ENCODE peak calls at places on chromosomes 7 and 10, in seven cellular contexts. T, K, N, M, R, O and L are unnamed samples.

GRCh38 chr10:59894114-59894513 is 12.2 kb downstream of the CCDC6 start:
- DNase-seq in T (no peak), K (peak), N (peak), M (peak), R (no peak), O (peak), L (no peak)

GRCh38 chr7:80833289-80834104 is 85.4 kb downstream of the SEMA3C start:
- DNase-seq in T (no peak), K (no peak), N (no peak), M (no peak), R (no peak), O (no peak), L (no peak)

GRCh38 chr10:88372881-88373592 is 210.1 kb downstream of the RNLS start:
- DNase-seq in T (no peak), K (no peak), N (no peak), M (no peak), R (no peak), O (no peak), L (no peak)

GRCh38 chr10:55370021-55370420 is 569.0 kb upstream of the PCDH15 start:
- DNase-seq in T (peak), K (no peak), N (peak), M (no peak), R (no peak), O (no peak), L (no peak)

GRCh38 chr7:55187701-55188491 is 169.1 kb downstream of the EGFR start:
- DNase-seq in T (no peak), K (peak), N (no peak), M (peak), R (no peak), O (peak), L (no peak)

GRCh38 chr7:3301472-3301778 is 373 bp downstream of the SDK1 start:
- DNase-seq in T (no peak), K (no peak), N (no peak), M (no peak), R (no peak), O (no peak), L (peak)

GRCh38 chr10:118397391-118397790 is 55.3 kb upstream of the FAM204A start:
- DNase-seq in T (no peak), K (no peak), N (no peak), M (no peak), R (no peak), O (no peak), L (no peak)

GRCh38 chr7:39453743-39454355 is 112.4 kb upstream of the YAE1 start:
- DNase-seq in T (peak), K (no peak), N (peak), M (no peak), R (peak), O (no peak), L (peak)

GRCh38 chr7:8084772-8085171 is 116.2 kb downstream of the GLCCI1 start:
- DNase-seq in T (no peak), K (no peak), N (no peak), M (no peak), R (no peak), O (no peak), L (no peak)

GRCh38 chr7:7452652-7453051 is 83.0 kb downstream of the COL28A1 start:
- DNase-seq in T (no peak), K (no peak), N (no peak), M (no peak), R (no peak), O (no peak), L (no peak)

GRCh38 chr10:69056129-69056528 is 31.8 kb upstream of the SRGN start:
- DNase-seq in T (peak), K (no peak), N (no peak), M (no peak), R (no peak), O (peak), L (no peak)

GRCh38 chr7:32536585-32536984 is 41.3 kb downstream of the AVL9 start:
- DNase-seq in T (no peak), K (no peak), N (no peak), M (no peak), R (no peak), O (no peak), L (no peak)

GRCh38 chr10:73969224-73969811 is 28.6 kb upstream of the VCL start:
- DNase-seq in T (no peak), K (no peak), N (no peak), M (no peak), R (peak), O (no peak), L (no peak)

GRCh38 chr7:132836746-132837145 is 245.1 kb downstream of the CHCHD3 start:
- DNase-seq in T (no peak), K (no peak), N (no peak), M (no peak), R (no peak), O (no peak), L (no peak)

GRCh38 chr10:88974446-88975376 is 15.9 kb upstream of the FAS start:
- DNase-seq in T (peak), K (no peak), N (no peak), M (no peak), R (no peak), O (no peak), L (no peak)

GRCh38 chr10:14952851-14953451 is 945 bp downstream of the DCLRE1C start:
- DNase-seq in T (peak), K (no peak), N (no peak), M (no peak), R (peak), O (no peak), L (peak)

GRCh38 chr10:131641231-131641630 is 259.6 kb upstream of the PPP2R2D start:
- DNase-seq in T (no peak), K (no peak), N (no peak), M (no peak), R (peak), O (no peak), L (peak)

GRCh38 chr7:2499719-2500430 is 19.7 kb upstream of the LFNG start:
- DNase-seq in T (no peak), K (no peak), N (no peak), M (no peak), R (no peak), O (no peak), L (peak)

GRCh38 chr7:90516257-90516656 is 46.8 kb downstream of the PTTG1IP2 start:
- DNase-seq in T (no peak), K (no peak), N (no peak), M (no peak), R (no peak), O (no peak), L (no peak)

GRCh38 chr10:117477961-117478670 is 64.4 kb upstream of the EMX2 start:
- DNase-seq in T (peak), K (no peak), N (peak), M (no peak), R (peak), O (no peak), L (no peak)

GRCh38 chr7:83976302-83976701 is 218.3 kb downstream of the SEMA3A start:
- DNase-seq in T (peak), K (no peak), N (no peak), M (no peak), R (peak), O (no peak), L (peak)

GRCh38 chr7:2937701-2938513 is 93.8 kb upstream of the GNA12 start:
- DNase-seq in T (no peak), K (no peak), N (no peak), M (no peak), R (no peak), O (no peak), L (peak)

GRCh38 chr7:30912986-30913671 is 1.5 kb downstream of the AQP1 start:
- DNase-seq in T (no peak), K (peak), N (no peak), M (no peak), R (no peak), O (no peak), L (no peak)

GRCh38 chr7:157125376-157126223 is 13.1 kb upstream of the UBE3C start:
- DNase-seq in T (no peak), K (no peak), N (no peak), M (no peak), R (no peak), O (no peak), L (peak)

GRCh38 chr7:48298779-48299178 is 127.5 kb downstream of the ABCA13 start:
- DNase-seq in T (no peak), K (no peak), N (peak), M (no peak), R (peak), O (no peak), L (no peak)

GRCh38 chr7:129947701-129948100 is 5.1 kb downstream of the UBE2H start:
- DNase-seq in T (no peak), K (no peak), N (no peak), M (peak), R (no peak), O (no peak), L (no peak)

GRCh38 chr7:151520419-151521229 is 929 bp upstream of the RHEB start:
- DNase-seq in T (no peak), K (peak), N (no peak), M (peak), R (no peak), O (peak), L (peak)

GRCh38 chr10:53957401-53957800 is 843.6 kb downstream of the PCDH15 start:
- DNase-seq in T (no peak), K (no peak), N (no peak), M (no peak), R (no peak), O (no peak), L (no peak)

GRCh38 chr10:4061441-4061951 is 276.5 kb upstream of the KLF6 start:
- DNase-seq in T (peak), K (peak), N (no peak), M (no peak), R (no peak), O (peak), L (no peak)

GRCh38 chr10:99937630-99938029 is 72.1 kb downstream of the DNMBP start:
- DNase-seq in T (peak), K (no peak), N (no peak), M (no peak), R (no peak), O (no peak), L (no peak)

GRCh38 chr10:48518412-48518811 is 86.5 kb downstream of the ARHGAP22 start:
- DNase-seq in T (no peak), K (no peak), N (no peak), M (no peak), R (no peak), O (no peak), L (no peak)

GRCh38 chr7:82293467-82293866 is 150.1 kb downstream of the CACNA2D1 start:
- DNase-seq in T (no peak), K (no peak), N (no peak), M (no peak), R (no peak), O (no peak), L (no peak)

GRCh38 chr7:78388982-78389381 is 590.4 kb downstream of the PHTF2 start:
- DNase-seq in T (no peak), K (no peak), N (no peak), M (no peak), R (no peak), O (no peak), L (no peak)

GRCh38 chr7:81767883-81768282 is 2.0 kb downstream of the HGF start:
- DNase-seq in T (no peak), K (no peak), N (no peak), M (no peak), R (no peak), O (no peak), L (no peak)

GRCh38 chr7:117019786-117020604 is 66.7 kb downstream of the ST7 start:
- DNase-seq in T (no peak), K (peak), N (no peak), M (peak), R (peak), O (peak), L (peak)

GRCh38 chr7:16913643-16914042 is 31.9 kb upstream of the AGR3 start:
- DNase-seq in T (no peak), K (no peak), N (no peak), M (no peak), R (peak), O (no peak), L (no peak)

GRCh38 chr10:92052088-92052487 is 128.5 kb downstream of the BTAF1 start:
- DNase-seq in T (no peak), K (peak), N (no peak), M (no peak), R (no peak), O (peak), L (peak)

GRCh38 chr7:28237368-28237767 is 56.8 kb upstream of the JAZF1 start:
- DNase-seq in T (peak), K (no peak), N (no peak), M (no peak), R (no peak), O (no peak), L (no peak)

GRCh38 chr7:155234950-155235789 is 62.5 kb upstream of the INSIG1 start:
- DNase-seq in T (no peak), K (no peak), N (no peak), M (no peak), R (no peak), O (no peak), L (no peak)
- H3K4me3 ChIP-seq in T (no peak), K (no peak), N (no peak), M (no peak), R (no peak), O (no peak), L (no peak)

DNA sequence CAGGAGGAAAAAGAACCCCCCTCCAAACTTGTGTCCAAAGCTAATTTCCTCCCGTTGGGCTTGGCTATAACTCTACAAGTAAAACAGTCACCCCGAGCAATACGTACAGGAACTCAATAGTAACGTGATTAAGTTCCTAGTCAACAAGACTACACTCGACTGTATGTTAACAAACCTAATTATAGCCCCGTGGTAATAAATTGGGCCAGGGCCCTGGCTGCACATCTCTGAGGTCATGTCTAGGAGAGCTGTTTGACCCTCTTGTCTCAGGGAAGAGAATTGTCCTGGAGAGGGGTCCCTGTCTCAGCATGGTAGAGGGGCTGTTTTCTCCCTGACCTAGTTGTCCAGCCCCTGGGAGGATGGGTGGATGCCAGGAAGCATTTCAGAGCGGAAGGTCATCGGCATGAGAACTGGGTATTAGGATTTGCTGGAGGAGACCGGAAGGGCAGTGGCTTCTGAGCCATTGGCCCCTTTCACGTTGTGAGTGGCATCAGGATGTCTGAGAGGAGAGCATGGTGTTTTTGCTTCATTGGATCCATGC is 60.2 kb upstream of the COMTD1 start:
- DNase-seq in T (no peak), K (no peak), N (no peak), M (peak), R (no peak), O (peak), L (no peak)
- H3K4me3 ChIP-seq in T (peak), K (peak), N (no peak), M (no peak), R (no peak), O (peak), L (no peak)

GRCh38 chr10:289581-289980 is 154.3 kb downstream of the ZMYND11 start:
- DNase-seq in T (no peak), K (no peak), N (no peak), M (peak), R (no peak), O (no peak), L (no peak)
- H3K4me3 ChIP-seq in T (no peak), K (no peak), N (no peak), M (no peak), R (no peak), O (no peak), L (no peak)

GRCh38 chr10:34728361-34728760 is 86.7 kb downstream of the PARD3 start:
- DNase-seq in T (no peak), K (no peak), N (no peak), M (no peak), R (no peak), O (no peak), L (no peak)

GRCh38 chr10:34726862-34727261 is 88.2 kb downstream of the PARD3 start:
- DNase-seq in T (peak), K (no peak), N (no peak), M (no peak), R (no peak), O (no peak), L (no peak)

GRCh38 chr10:34730726-34731125 is 84.4 kb downstream of the PARD3 start:
- DNase-seq in T (no peak), K (no peak), N (no peak), M (no peak), R (no peak), O (no peak), L (no peak)

GRCh38 chr10:34729619-34730018 is 85.5 kb downstream of the PARD3 start:
- DNase-seq in T (no peak), K (no peak), N (no peak), M (no peak), R (no peak), O (no peak), L (no peak)

DNA sequence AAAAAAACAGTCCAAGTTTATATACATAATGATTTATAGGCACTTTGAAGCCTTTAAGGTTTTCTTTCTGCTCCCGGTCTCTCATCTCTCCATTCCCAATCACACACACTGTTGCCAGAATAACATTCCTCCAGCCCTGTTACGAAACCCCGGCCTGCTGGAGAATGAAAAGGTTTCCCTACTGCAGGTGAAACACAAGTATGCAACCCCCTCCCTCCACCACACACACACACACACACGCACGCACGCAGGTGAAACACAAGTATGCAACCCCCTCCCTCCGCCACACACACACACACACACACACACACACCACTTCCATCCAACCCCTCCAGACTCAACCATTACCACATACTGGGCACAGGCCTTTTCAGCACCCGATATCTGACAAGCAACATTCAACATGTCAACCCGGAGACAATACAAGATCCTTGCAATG is 87.5 kb downstream of the PARD3 start:
- DNase-seq in T (no peak), K (no peak), N (no peak), M (no peak), R (peak), O (no peak), L (no peak)
- H3K4me3 ChIP-seq in T (no peak), K (no peak), N (no peak), M (no peak), R (no peak), O (no peak), L (no peak)

GRCh38 chr7:66099232-66099550 is 15.5 kb upstream of the CRCP start:
- DNase-seq in T (no peak), K (no peak), N (no peak), M (no peak), R (no peak), O (no peak), L (no peak)

GRCh38 chr7:66099551-66100407 is 14.9 kb upstream of the CRCP start:
- DNase-seq in T (peak), K (peak), N (peak), M (peak), R (peak), O (peak), L (peak)

GRCh38 chr7:66095010-66095409 is 19.4 kb downstream of the ASL start:
- DNase-seq in T (no peak), K (no peak), N (no peak), M (no peak), R (no peak), O (no peak), L (peak)

GRCh38 chr7:66105263-66105748 is 9.3 kb upstream of the CRCP start:
- DNase-seq in T (no peak), K (no peak), N (no peak), M (no peak), R (no peak), O (no peak), L (no peak)

GRCh38 chr7:66100408-66101050 is 14.1 kb upstream of the CRCP start:
- DNase-seq in T (no peak), K (no peak), N (no peak), M (no peak), R (no peak), O (no peak), L (no peak)
- H3K4me3 ChIP-seq in T (peak), K (peak), N (peak), M (peak), R (no peak), O (peak), L (peak)

GRCh38 chr7:101743995-101744360 is 73.4 kb upstream of the CUX1 start:
- DNase-seq in T (peak), K (no peak), N (no peak), M (no peak), R (peak), O (no peak), L (peak)

GRCh38 chr7:101746311-101746710 is 71.1 kb upstream of the CUX1 start:
- DNase-seq in T (peak), K (no peak), N (no peak), M (no peak), R (no peak), O (no peak), L (no peak)

GRCh38 chr7:101747058-101747617 is 70.3 kb upstream of the CUX1 start:
- DNase-seq in T (no peak), K (no peak), N (no peak), M (no peak), R (no peak), O (no peak), L (no peak)

GRCh38 chr7:101743241-101743994 is 74.0 kb upstream of the CUX1 start:
- DNase-seq in T (peak), K (peak), N (no peak), M (peak), R (peak), O (peak), L (peak)

DNA sequence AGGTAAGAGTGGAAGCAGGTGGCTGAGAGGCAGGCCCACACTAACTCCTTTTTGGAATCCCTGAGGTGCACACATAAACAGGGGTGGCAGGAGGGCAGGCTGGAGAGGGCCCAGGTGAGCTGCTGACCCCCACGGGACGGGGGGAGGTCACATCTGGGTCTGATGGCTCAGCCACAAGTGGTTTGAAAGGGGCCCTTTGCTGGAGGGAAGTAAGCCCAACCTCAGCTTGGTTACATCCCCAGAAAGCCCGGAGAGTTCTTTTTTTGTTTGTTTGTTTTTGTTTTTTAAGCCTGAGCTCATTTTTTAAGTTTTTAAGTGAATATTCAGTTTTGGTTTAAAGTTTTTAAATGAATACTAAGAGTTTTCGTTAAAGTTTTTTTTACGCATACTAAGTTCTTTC is 72.8 kb upstream of the CUX1 start:
- DNase-seq in T (peak), K (no peak), N (no peak), M (no peak), R (no peak), O (no peak), L (peak)
- H3K4me3 ChIP-seq in T (no peak), K (no peak), N (no peak), M (no peak), R (no peak), O (no peak), L (no peak)